ENCODE peak calls at places on chromosomes 2 and 18, in nine cellular contexts. W, Q, Z, M, K, F, J, E and X are unnamed samples.
A peak's percentile ranks its signal among the peaks of the same experiment; 100 is the strongest.

GRCh38 chr2:17752281-17752680 is 1.3 kb downstream of the SMC6 start:
- DNase-seq in J (no peak), M (no peak), W (no peak), F (no peak), Z (no peak), E (no peak), K (no peak), Q (no peak), X (no peak)

GRCh38 chr2:72964146-72964525 is 46.8 kb downstream of the EMX1 start:
- DNase-seq in W (no peak), J (no peak), K (no peak), E (no peak), Z (no peak), Q (no peak), M (no peak), F (no peak), X (no peak)

GRCh38 chr2:121427187-121427689 is 103.4 kb upstream of the RNU4ATAC start:
- DNase-seq in Z (no peak), K (no peak), F (no peak), Q (no peak), J (peak; percentile 46), W (no peak), E (no peak), M (peak; percentile 25), X (peak; percentile 52)

GRCh38 chr2:188787002-188787660 is 187.0 kb upstream of the COL3A1 start:
- DNase-seq in F (no peak), W (no peak), Z (no peak), M (peak; percentile 93), E (peak; percentile 70), Q (peak; percentile 88), J (no peak), K (no peak), X (peak; percentile 81)

GRCh38 chr18:70384181-70384790 is 95.4 kb downstream of the SOCS6 start:
- DNase-seq in W (no peak), E (peak; percentile 40), M (peak; percentile 76), F (peak; percentile 31), J (peak; percentile 90), Q (peak; percentile 84), Z (no peak), K (no peak), X (peak; percentile 57)

GRCh38 chr2:36653155-36653554 is 43.4 kb upstream of the VIT start:
- DNase-seq in F (no peak), J (no peak), K (no peak), E (no peak), Q (no peak), Z (no peak), M (no peak), W (no peak), X (no peak)

GRCh38 chr2:204332706-204333105 is 212.6 kb upstream of the PARD3B start:
- DNase-seq in Z (no peak), K (no peak), E (no peak), J (no peak), M (no peak), W (no peak), F (no peak), Q (no peak), X (no peak)

GRCh38 chr2:50065845-50066244 is 911.5 kb upstream of the FSHR start:
- DNase-seq in Q (no peak), W (no peak), M (no peak), Z (no peak), K (no peak), J (no peak), E (no peak), F (no peak), X (no peak)

GRCh38 chr2:104321800-104322164 is 532.1 kb upstream of the POU3F3 start:
- DNase-seq in K (no peak), J (no peak), F (no peak), Z (no peak), M (no peak), E (no peak), W (no peak), Q (no peak), X (no peak)

GRCh38 chr2:198973181-198973580 is 484.6 kb downstream of the SATB2 start:
- DNase-seq in W (no peak), Q (no peak), K (no peak), E (no peak), M (no peak), J (no peak), F (no peak), Z (no peak), X (peak; percentile 6)